ENCODE peak calls at places on chromosomes 12 and 14, in four cellular contexts. N is AG04450, M is brain microvascular endothelial cell, R is pancreas. J is an unnamed sample.

GRCh38 chr14:30211326-30211725 is 283.7 kb upstream of the PRKD1 start:
- DNase-seq in N (no peak), M (no peak), R (no peak), J (no peak)

GRCh38 chr12:97899529-97899928 is 436.9 kb downstream of the RMST start:
- DNase-seq in N (no peak), M (no peak), R (no peak), J (no peak)

GRCh38 chr14:62159314-62159713 is 397.1 kb downstream of the SNAPC1 start:
- DNase-seq in N (no peak), M (no peak), R (no peak), J (no peak)

GRCh38 chr12:3604750-3605638 is 114.0 kb downstream of the PRMT8 start:
- DNase-seq in N (no peak), M (no peak), R (peak), J (no peak)

GRCh38 chr12:1573960-1574862 is 20.2 kb downstream of the FBXL14 start:
- DNase-seq in N (no peak), M (no peak), R (no peak), J (no peak)

GRCh38 chr14:102440392-102440791 is 69.2 kb downstream of the ANKRD9 start:
- DNase-seq in N (no peak), M (no peak), R (no peak), J (no peak)

GRCh38 chr12:68231229-68231628 is 5.6 kb upstream of the IL26 start:
- DNase-seq in N (no peak), M (no peak), R (no peak), J (no peak)

GRCh38 chr12:15852383-15852782 is 29.8 kb upstream of the STRAP start:
- DNase-seq in N (no peak), M (peak), R (no peak), J (no peak)

GRCh38 chr14:29442720-29443119 is 484.9 kb downstream of the PRKD1 start:
- DNase-seq in N (no peak), M (peak), R (no peak), J (peak)

GRCh38 chr12:2876431-2877046 is 435 bp downstream of the FOXM1 start:
- DNase-seq in N (no peak), M (no peak), R (peak), J (peak)

GRCh38 chr12:48185181-48185919 is 1.9 kb downstream of the CCDC184 start:
- DNase-seq in N (no peak), M (no peak), R (no peak), J (no peak)

GRCh38 chr14:88868558-88869159 is 44.2 kb downstream of the TTC8 start:
- DNase-seq in N (no peak), M (no peak), R (no peak), J (peak)

GRCh38 chr14:52835122-52835903 is 43.9 kb upstream of the GNPNAT1 start:
- DNase-seq in N (no peak), M (peak), R (no peak), J (no peak)

GRCh38 chr14:72607386-72608125 is 286.3 kb downstream of the DPF3 start:
- DNase-seq in N (no peak), M (peak), R (no peak), J (no peak)

GRCh38 chr12:71392521-71393145 is 47.0 kb upstream of the LGR5 start:
- DNase-seq in N (peak), M (peak), R (no peak), J (peak)

GRCh38 chr14:20632448-20632830 is 9.1 kb downstream of the OR6S1 start:
- DNase-seq in N (no peak), M (no peak), R (no peak), J (peak)

GRCh38 chr14:31877333-31877798 is 199.7 kb upstream of the ARHGAP5 start:
- DNase-seq in N (no peak), M (no peak), R (no peak), J (no peak)

GRCh38 chr12:89353188-89353822 is 1.0 kb upstream of the DUSP6 start:
- DNase-seq in N (no peak), M (peak), R (peak), J (peak)

GRCh38 chr12:117680311-117680710 is 288.5 kb downstream of the KSR2 start:
- DNase-seq in N (no peak), M (no peak), R (no peak), J (no peak)

GRCh38 chr12:50589650-50590435 is 85.1 kb downstream of the DIP2B start:
- DNase-seq in N (peak), M (peak), R (no peak), J (no peak)

GRCh38 chr12:96238336-96239031 is 44.3 kb downstream of the ELK3 start:
- DNase-seq in N (no peak), M (no peak), R (no peak), J (no peak)

GRCh38 chr12:75444444-75445136 is 36.0 kb upstream of the GLIPR1 start:
- DNase-seq in N (peak), M (peak), R (no peak), J (no peak)

GRCh38 chr14:21382886-21383847 is 652 bp downstream of the SUPT16H start:
- DNase-seq in N (no peak), M (peak), R (peak), J (peak)

GRCh38 chr14:68199465-68200145 is 380.0 kb downstream of the RAD51B start:
- DNase-seq in N (no peak), M (peak), R (peak), J (no peak)

GRCh38 chr14:23567186-23568020 is at the start of gene AP1G2:
- DNase-seq in N (no peak), M (peak), R (peak), J (peak)

GRCh38 chr12:107536613-107537012 is 149.0 kb upstream of the PWP1 start:
- DNase-seq in N (peak), M (no peak), R (no peak), J (no peak)

GRCh38 chr12:92898755-92899154 is 30.3 kb downstream of the EEA1 start:
- DNase-seq in N (no peak), M (no peak), R (no peak), J (no peak)

GRCh38 chr14:57293851-57294837 is 25.4 kb downstream of the AP5M1 start:
- DNase-seq in N (no peak), M (no peak), R (no peak), J (no peak)

GRCh38 chr12:116843085-116843484 is 38.2 kb downstream of the HRK start:
- DNase-seq in N (no peak), M (no peak), R (no peak), J (no peak)

GRCh38 chr12:66573605-66574004 is 105.3 kb downstream of the GRIP1 start:
- DNase-seq in N (no peak), M (no peak), R (no peak), J (peak)

GRCh38 chr12:642633-643477 is 20.4 kb downstream of the NINJ2 start:
- DNase-seq in N (no peak), M (no peak), R (peak), J (peak)

GRCh38 chr14:95727084-95727700 is 13.3 kb upstream of the TCL1A start:
- DNase-seq in N (no peak), M (no peak), R (peak), J (no peak)

GRCh38 chr12:76996983-76997382 is 68.4 kb downstream of the E2F7 start:
- DNase-seq in N (no peak), M (no peak), R (no peak), J (no peak)
- H3K4me3 ChIP-seq in N (no peak), M (no peak), R (no peak), J (no peak)

GRCh38 chr14:35341454-35342159 is 49.4 kb downstream of the PSMA6 start:
- DNase-seq in N (peak), M (no peak), R (peak), J (no peak)

GRCh38 chr14:35343709-35344474 is 51.7 kb downstream of the PSMA6 start:
- DNase-seq in N (no peak), M (no peak), R (no peak), J (no peak)

GRCh38 chr14:35339761-35340406 is 47.7 kb downstream of the PSMA6 start:
- DNase-seq in N (no peak), M (no peak), R (no peak), J (peak)

GRCh38 chr14:35340616-35341453 is 48.7 kb downstream of the PSMA6 start:
- DNase-seq in N (no peak), M (no peak), R (no peak), J (no peak)

DNA sequence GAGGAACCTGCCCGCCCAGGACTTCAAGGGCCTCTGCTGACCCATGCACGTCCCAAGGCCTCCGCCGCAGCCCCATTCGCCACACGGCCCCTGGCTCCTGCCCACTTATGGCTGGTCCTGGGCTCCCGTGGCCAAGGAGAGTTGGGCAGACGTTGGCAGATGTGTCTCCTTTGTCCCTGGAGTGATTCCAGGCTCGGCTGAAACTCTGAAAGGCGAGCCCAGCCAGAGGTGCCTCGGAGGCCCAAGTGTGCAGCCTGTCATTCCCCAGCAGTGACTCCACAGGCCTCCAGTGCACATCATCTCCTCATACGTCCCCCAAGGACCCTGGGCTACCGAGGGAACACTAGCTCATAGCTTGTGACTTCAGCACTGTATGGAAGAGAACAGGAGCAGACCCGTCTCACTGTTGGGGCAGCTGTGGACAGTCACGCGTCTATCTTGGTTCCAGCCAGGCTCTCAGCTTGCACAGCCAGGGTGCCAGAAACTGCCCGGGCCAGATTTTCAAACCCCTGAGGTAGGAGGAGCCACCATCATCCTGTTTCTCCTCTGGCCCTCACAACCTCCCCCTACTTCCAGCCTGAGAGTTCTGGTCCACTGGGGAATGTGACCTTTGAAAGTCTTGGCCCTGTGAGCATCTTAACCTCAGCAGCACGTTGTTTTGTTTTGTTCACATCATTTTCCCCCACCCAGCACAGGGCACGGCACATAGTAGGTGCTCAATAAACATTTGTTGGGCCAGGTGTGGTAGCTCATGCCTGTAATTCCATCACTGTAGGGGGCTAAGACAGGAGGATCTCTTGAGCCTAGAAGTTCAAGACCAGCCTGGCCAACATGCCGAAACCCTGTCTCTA is 50.2 kb downstream of the PSMA6 start:
- DNase-seq in N (no peak), M (no peak), R (peak), J (no peak)
- H3K4me3 ChIP-seq in N (no peak), M (no peak), R (peak), J (no peak)

GRCh38 chr14:104677506-104678332 is 11.7 kb upstream of the INF2 start:
- DNase-seq in N (peak), M (peak), R (peak), J (peak)
- H3K4me3 ChIP-seq in N (peak), M (peak), R (peak), J (peak)

GRCh38 chr12:25155031-25155576 is 39.9 kb downstream of the DNAI7 start:
- DNase-seq in N (peak), M (no peak), R (no peak), J (peak)
- H3K4me3 ChIP-seq in N (no peak), M (no peak), R (no peak), J (peak)

GRCh38 chr12:57836442-57837375 is 9.8 kb downstream of the CTDSP2 start:
- DNase-seq in N (peak), M (peak), R (peak), J (peak)
- H3K4me3 ChIP-seq in N (peak), M (no peak), R (no peak), J (peak)

J was measured in GM12865.